ENCODE peak calls at places on chromosomes 12 and 14, in eight cellular contexts. One of them, this sample, is unnamed.

GRCh38 chr12:3205742-3206519 is 128.8 kb downstream of the TSPAN9 start:
- DNase-seq in stomach: no peak
- DNase-seq in Calu3: peak
- DNase-seq in astrocyte of the spinal cord: no peak
- DNase-seq in tibial nerve: no peak
- DNase-seq in RWPE1: no peak
- DNase-seq in fibroblast of lung: no peak
- DNase-seq in Panc1: no peak
- DNase-seq in this sample: no peak

GRCh38 chr14:59427653-59428578 is 37.3 kb downstream of the GPR135 start:
- DNase-seq in astrocyte of the spinal cord: no peak
- DNase-seq in RWPE1: no peak
- DNase-seq in Calu3: no peak
- DNase-seq in stomach: no peak
- DNase-seq in Panc1: no peak
- DNase-seq in tibial nerve: no peak
- DNase-seq in fibroblast of lung: peak
- DNase-seq in this sample: no peak

GRCh38 chr14:61585598-61586538 is 109.4 kb upstream of the HIF1A start:
- DNase-seq in RWPE1: no peak
- DNase-seq in tibial nerve: peak
- DNase-seq in fibroblast of lung: peak
- DNase-seq in Calu3: no peak
- DNase-seq in astrocyte of the spinal cord: peak
- DNase-seq in stomach: peak
- DNase-seq in Panc1: no peak
- DNase-seq in this sample: no peak

GRCh38 chr12:119594772-119595445 is 1.3 kb downstream of the TMEM233 start:
- DNase-seq in stomach: no peak
- DNase-seq in Panc1: no peak
- DNase-seq in Calu3: peak
- DNase-seq in tibial nerve: no peak
- DNase-seq in fibroblast of lung: no peak
- DNase-seq in RWPE1: no peak
- DNase-seq in astrocyte of the spinal cord: peak
- DNase-seq in this sample: no peak

GRCh38 chr12:130948136-130948535 is 5.6 kb upstream of the ADGRD1 start:
- DNase-seq in astrocyte of the spinal cord: no peak
- DNase-seq in fibroblast of lung: no peak
- DNase-seq in Panc1: no peak
- DNase-seq in tibial nerve: no peak
- DNase-seq in stomach: no peak
- DNase-seq in Calu3: no peak
- DNase-seq in RWPE1: no peak
- DNase-seq in this sample: no peak

GRCh38 chr12:39587247-39587646 is 32.4 kb downstream of the ABCD2 start:
- DNase-seq in fibroblast of lung: peak
- DNase-seq in Panc1: no peak
- DNase-seq in RWPE1: peak
- DNase-seq in stomach: no peak
- DNase-seq in Calu3: no peak
- DNase-seq in tibial nerve: no peak
- DNase-seq in astrocyte of the spinal cord: peak
- DNase-seq in this sample: no peak

GRCh38 chr14:99287269-99287942 is 15.4 kb upstream of the BCL11B start:
- DNase-seq in tibial nerve: no peak
- DNase-seq in stomach: no peak
- DNase-seq in RWPE1: no peak
- DNase-seq in Panc1: no peak
- DNase-seq in Calu3: no peak
- DNase-seq in fibroblast of lung: no peak
- DNase-seq in astrocyte of the spinal cord: no peak
- DNase-seq in this sample: no peak

GRCh38 chr14:74955229-74955999 is at the start of gene PGF:
- DNase-seq in RWPE1: peak
- DNase-seq in stomach: peak
- DNase-seq in tibial nerve: peak
- DNase-seq in fibroblast of lung: no peak
- DNase-seq in Panc1: no peak
- DNase-seq in astrocyte of the spinal cord: peak
- DNase-seq in Calu3: peak
- DNase-seq in this sample: no peak

GRCh38 chr14:100652739-100653138 is 65.5 kb upstream of the BEGAIN start:
- DNase-seq in stomach: no peak
- DNase-seq in fibroblast of lung: no peak
- DNase-seq in astrocyte of the spinal cord: no peak
- DNase-seq in Panc1: no peak
- DNase-seq in tibial nerve: no peak
- DNase-seq in Calu3: no peak
- DNase-seq in RWPE1: no peak
- DNase-seq in this sample: no peak

GRCh38 chr14:73752297-73752992 is 38.3 kb upstream of the PNMA1 start:
- DNase-seq in tibial nerve: no peak
- DNase-seq in stomach: peak
- DNase-seq in Calu3: peak
- DNase-seq in Panc1: no peak
- DNase-seq in astrocyte of the spinal cord: peak
- DNase-seq in fibroblast of lung: peak
- DNase-seq in RWPE1: no peak
- DNase-seq in this sample: no peak

GRCh38 chr12:132388379-132389015 is 59.1 kb upstream of the GALNT9 start:
- DNase-seq in astrocyte of the spinal cord: no peak
- DNase-seq in stomach: no peak
- DNase-seq in fibroblast of lung: no peak
- DNase-seq in Panc1: no peak
- DNase-seq in tibial nerve: no peak
- DNase-seq in RWPE1: no peak
- DNase-seq in Calu3: no peak
- DNase-seq in this sample: no peak

GRCh38 chr12:132384916-132385315 is 55.5 kb upstream of the GALNT9 start:
- DNase-seq in Panc1: no peak
- DNase-seq in astrocyte of the spinal cord: no peak
- DNase-seq in RWPE1: no peak
- DNase-seq in fibroblast of lung: no peak
- DNase-seq in stomach: no peak
- DNase-seq in tibial nerve: no peak
- DNase-seq in Calu3: no peak
- DNase-seq in this sample: no peak

GRCh38 chr12:132386926-132387497 is 57.6 kb upstream of the GALNT9 start:
- DNase-seq in Calu3: no peak
- DNase-seq in stomach: no peak
- DNase-seq in RWPE1: no peak
- DNase-seq in astrocyte of the spinal cord: no peak
- DNase-seq in tibial nerve: no peak
- DNase-seq in Panc1: no peak
- DNase-seq in fibroblast of lung: no peak
- DNase-seq in this sample: no peak

GRCh38 chr12:132385375-132385774 is 56.0 kb upstream of the GALNT9 start:
- DNase-seq in tibial nerve: no peak
- DNase-seq in Panc1: no peak
- DNase-seq in stomach: no peak
- DNase-seq in astrocyte of the spinal cord: no peak
- DNase-seq in fibroblast of lung: no peak
- DNase-seq in Calu3: no peak
- DNase-seq in RWPE1: no peak
- DNase-seq in this sample: no peak

GRCh38 chr12:132385923-132386751 is 56.7 kb upstream of the GALNT9 start:
- DNase-seq in fibroblast of lung: no peak
- DNase-seq in Calu3: no peak
- DNase-seq in tibial nerve: no peak
- DNase-seq in Panc1: no peak
- DNase-seq in astrocyte of the spinal cord: no peak
- DNase-seq in stomach: no peak
- DNase-seq in RWPE1: no peak
- DNase-seq in this sample: no peak
- TF ChIP-seq CTCF in fibroblast of lung: no peak
- TF ChIP-seq CTCF in Calu3: no peak
- TF ChIP-seq CTCF in tibial nerve: no peak
- TF ChIP-seq CTCF in Panc1: no peak
- TF ChIP-seq CTCF in astrocyte of the spinal cord: no peak
- TF ChIP-seq CTCF in stomach: no peak
- TF ChIP-seq CTCF in RWPE1: no peak
- TF ChIP-seq CTCF in this sample: no peak

DNA sequence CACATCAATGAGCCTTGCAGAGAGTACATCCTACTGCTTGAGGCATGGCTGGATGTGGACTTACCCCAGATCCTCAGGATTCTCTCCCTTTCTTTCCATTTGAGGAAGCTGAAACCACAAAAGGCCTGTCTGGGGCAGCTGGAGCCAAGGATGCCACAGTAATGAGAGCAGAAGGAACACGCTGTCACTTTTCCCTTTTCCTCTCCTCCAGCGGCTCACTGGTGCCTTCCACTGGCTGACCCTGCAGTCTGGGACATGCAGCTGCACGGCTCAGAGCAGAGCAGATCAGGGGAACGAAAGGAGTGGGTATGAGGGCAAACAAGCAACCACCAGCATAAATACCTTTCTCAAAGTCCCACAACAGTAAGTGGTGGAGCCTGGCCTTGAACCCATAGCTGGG is 78.2 kb downstream of the GAS2L3 start:
- DNase-seq in RWPE1: no peak
- DNase-seq in Panc1: no peak
- DNase-seq in stomach: no peak
- DNase-seq in fibroblast of lung: no peak
- DNase-seq in tibial nerve: no peak
- DNase-seq in Calu3: no peak
- DNase-seq in astrocyte of the spinal cord: no peak
- DNase-seq in this sample: no peak
- TF ChIP-seq CTCF in RWPE1: no peak
- TF ChIP-seq CTCF in Panc1: no peak
- TF ChIP-seq CTCF in stomach: no peak
- TF ChIP-seq CTCF in fibroblast of lung: no peak
- TF ChIP-seq CTCF in tibial nerve: no peak
- TF ChIP-seq CTCF in Calu3: no peak
- TF ChIP-seq CTCF in astrocyte of the spinal cord: no peak
- TF ChIP-seq CTCF in this sample: no peak

GRCh38 chr12:12562016-12562483 is 613 bp downstream of the DUSP16 start:
- DNase-seq in Calu3: no peak
- DNase-seq in fibroblast of lung: peak
- DNase-seq in RWPE1: no peak
- DNase-seq in tibial nerve: no peak
- DNase-seq in stomach: no peak
- DNase-seq in Panc1: no peak
- DNase-seq in astrocyte of the spinal cord: no peak
- DNase-seq in this sample: no peak

GRCh38 chr12:12562585-12563245 is at the start of gene DUSP16:
- DNase-seq in RWPE1: peak
- DNase-seq in astrocyte of the spinal cord: peak
- DNase-seq in Panc1: peak
- DNase-seq in tibial nerve: peak
- DNase-seq in fibroblast of lung: peak
- DNase-seq in Calu3: peak
- DNase-seq in stomach: peak
- DNase-seq in this sample: peak

GRCh38 chr12:12559699-12560296 is 2.9 kb downstream of the DUSP16 start:
- DNase-seq in RWPE1: no peak
- DNase-seq in fibroblast of lung: no peak
- DNase-seq in tibial nerve: no peak
- DNase-seq in astrocyte of the spinal cord: no peak
- DNase-seq in stomach: no peak
- DNase-seq in Calu3: no peak
- DNase-seq in Panc1: no peak
- DNase-seq in this sample: no peak

GRCh38 chr12:12561305-12562015 is 1.2 kb downstream of the DUSP16 start:
- DNase-seq in tibial nerve: peak
- DNase-seq in RWPE1: no peak
- DNase-seq in stomach: peak
- DNase-seq in Panc1: no peak
- DNase-seq in astrocyte of the spinal cord: peak
- DNase-seq in Calu3: peak
- DNase-seq in fibroblast of lung: peak
- DNase-seq in this sample: no peak

GRCh38 chr12:12560587-12561304 is 1.9 kb downstream of the DUSP16 start:
- DNase-seq in RWPE1: peak
- DNase-seq in Calu3: peak
- DNase-seq in astrocyte of the spinal cord: peak
- DNase-seq in fibroblast of lung: peak
- DNase-seq in Panc1: no peak
- DNase-seq in stomach: peak
- DNase-seq in tibial nerve: peak
- DNase-seq in this sample: no peak
- TF ChIP-seq CTCF in RWPE1: no peak
- TF ChIP-seq CTCF in Calu3: no peak
- TF ChIP-seq CTCF in astrocyte of the spinal cord: no peak
- TF ChIP-seq CTCF in fibroblast of lung: no peak
- TF ChIP-seq CTCF in Panc1: no peak
- TF ChIP-seq CTCF in stomach: no peak
- TF ChIP-seq CTCF in tibial nerve: peak
- TF ChIP-seq CTCF in this sample: no peak

DNA sequence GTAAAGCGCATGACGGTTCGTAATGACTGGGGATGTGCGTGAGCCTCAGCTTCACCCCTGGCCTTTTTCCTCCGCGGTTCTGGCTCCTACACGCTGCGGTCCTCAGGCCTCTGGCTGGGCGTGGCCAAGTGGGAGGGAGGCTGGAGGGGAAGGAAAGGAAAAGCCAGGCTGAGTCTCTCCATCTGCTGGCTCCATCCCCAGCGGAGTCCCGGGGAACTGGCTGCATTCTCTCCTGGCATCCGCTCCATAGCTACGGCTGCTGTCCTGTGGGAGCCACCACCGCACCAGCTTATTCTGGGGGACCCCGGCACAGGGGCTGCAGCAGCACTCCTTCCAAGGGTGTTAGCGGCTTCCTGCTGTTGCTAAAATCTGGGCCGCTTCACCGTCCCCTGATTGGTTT is 68.2 kb upstream of the SLC24A4 start:
- DNase-seq in stomach: no peak
- DNase-seq in astrocyte of the spinal cord: peak
- DNase-seq in Calu3: no peak
- DNase-seq in RWPE1: no peak
- DNase-seq in tibial nerve: peak
- DNase-seq in Panc1: no peak
- DNase-seq in fibroblast of lung: peak
- DNase-seq in this sample: no peak
- TF ChIP-seq CTCF in stomach: no peak
- TF ChIP-seq CTCF in astrocyte of the spinal cord: no peak
- TF ChIP-seq CTCF in Calu3: no peak
- TF ChIP-seq CTCF in RWPE1: no peak
- TF ChIP-seq CTCF in tibial nerve: no peak
- TF ChIP-seq CTCF in Panc1: no peak
- TF ChIP-seq CTCF in fibroblast of lung: no peak
- TF ChIP-seq CTCF in this sample: no peak

DNA sequence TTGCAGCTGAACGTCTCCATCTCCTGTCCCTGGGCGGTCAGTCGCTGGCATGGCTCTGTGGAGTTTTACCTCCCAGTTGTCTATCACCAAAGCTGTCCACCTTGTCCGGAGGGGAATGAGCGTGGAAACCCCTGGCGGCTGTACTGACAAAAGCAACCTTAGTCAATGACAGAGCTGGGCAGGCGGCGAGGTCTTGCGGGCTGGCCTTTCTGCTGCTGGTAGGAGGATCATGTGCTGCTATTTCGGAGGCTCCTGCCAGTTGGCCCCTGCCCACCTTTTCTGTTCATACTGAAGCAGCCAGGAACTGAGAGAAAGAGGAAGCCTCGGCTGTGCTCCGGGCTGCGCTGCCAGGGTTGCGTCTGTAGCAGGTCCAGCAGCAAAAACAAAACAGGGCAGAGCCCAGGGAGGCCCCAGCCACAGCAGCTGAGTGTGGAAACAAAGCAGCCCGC is 57.7 kb downstream of the HMGA2 start:
- DNase-seq in fibroblast of lung: peak
- DNase-seq in tibial nerve: peak
- DNase-seq in astrocyte of the spinal cord: peak
- DNase-seq in stomach: peak
- DNase-seq in Calu3: no peak
- DNase-seq in RWPE1: no peak
- DNase-seq in Panc1: no peak
- DNase-seq in this sample: no peak
- TF ChIP-seq CTCF in fibroblast of lung: peak
- TF ChIP-seq CTCF in tibial nerve: no peak
- TF ChIP-seq CTCF in astrocyte of the spinal cord: peak
- TF ChIP-seq CTCF in stomach: peak
- TF ChIP-seq CTCF in Calu3: no peak
- TF ChIP-seq CTCF in RWPE1: no peak
- TF ChIP-seq CTCF in Panc1: no peak
- TF ChIP-seq CTCF in this sample: no peak